ENCODE peak calls at places on chromosome 7, in eight cellular contexts. One of them, this sample, is unnamed. For H3K9me3, the result is how much of the 10 kb centered on the place peaks cover.

GRCh38 chr7:65749518-65749917 is 123.4 kb upstream of the VKORC1L1 start:
- DNase-seq in IMR-90: no peak
- DNase-seq in left ventricle myocardium inferior: no peak
- DNase-seq in transverse colon: no peak
- DNase-seq in PC-3: no peak
- DNase-seq in spleen: no peak
- DNase-seq in SJCRH30: no peak
- DNase-seq in lung: no peak
- DNase-seq in this sample: no peak

GRCh38 chr7:147775564-147775963 is 815.0 kb upstream of the C7orf33 start:
- DNase-seq in IMR-90: no peak
- DNase-seq in left ventricle myocardium inferior: no peak
- DNase-seq in transverse colon: no peak
- DNase-seq in PC-3: no peak
- DNase-seq in spleen: no peak
- DNase-seq in SJCRH30: peak
- DNase-seq in lung: no peak
- DNase-seq in this sample: no peak

GRCh38 chr7:151249034-151249731 is 689 bp upstream of the SMARCD3 start:
- DNase-seq in IMR-90: peak
- DNase-seq in left ventricle myocardium inferior: peak
- DNase-seq in transverse colon: peak
- DNase-seq in PC-3: peak
- DNase-seq in spleen: peak
- DNase-seq in SJCRH30: peak
- DNase-seq in lung: peak
- DNase-seq in this sample: peak

GRCh38 chr7:47572939-47573757 is 8.8 kb downstream of the TNS3 start:
- DNase-seq in IMR-90: no peak
- DNase-seq in left ventricle myocardium inferior: no peak
- DNase-seq in transverse colon: no peak
- DNase-seq in PC-3: no peak
- DNase-seq in spleen: no peak
- DNase-seq in SJCRH30: no peak
- DNase-seq in lung: no peak
- DNase-seq in this sample: no peak

GRCh38 chr7:35185908-35186731 is 67.8 kb downstream of the TBX20 start:
- DNase-seq in IMR-90: peak
- DNase-seq in left ventricle myocardium inferior: peak
- DNase-seq in transverse colon: no peak
- DNase-seq in PC-3: no peak
- DNase-seq in spleen: peak
- DNase-seq in SJCRH30: peak
- DNase-seq in lung: no peak
- DNase-seq in this sample: peak

GRCh38 chr7:132355048-132355447 is 221.2 kb downstream of the PLXNA4 start:
- DNase-seq in IMR-90: no peak
- DNase-seq in left ventricle myocardium inferior: no peak
- DNase-seq in transverse colon: no peak
- DNase-seq in PC-3: no peak
- DNase-seq in spleen: no peak
- DNase-seq in SJCRH30: no peak
- DNase-seq in lung: no peak
- DNase-seq in this sample: no peak

GRCh38 chr7:105354383-105354782 is 34.3 kb downstream of the SRPK2 start:
- DNase-seq in IMR-90: no peak
- DNase-seq in left ventricle myocardium inferior: no peak
- DNase-seq in transverse colon: no peak
- DNase-seq in PC-3: peak
- DNase-seq in spleen: no peak
- DNase-seq in SJCRH30: no peak
- DNase-seq in lung: no peak
- DNase-seq in this sample: no peak

GRCh38 chr7:92025260-92025659 is 84.6 kb downstream of the AKAP9 start:
- DNase-seq in IMR-90: peak
- DNase-seq in left ventricle myocardium inferior: no peak
- DNase-seq in transverse colon: no peak
- DNase-seq in PC-3: peak
- DNase-seq in spleen: no peak
- DNase-seq in SJCRH30: no peak
- DNase-seq in lung: no peak
- DNase-seq in this sample: no peak

GRCh38 chr7:127891854-127892438 is 139.3 kb downstream of the LRRC4 start:
- DNase-seq in IMR-90: no peak
- DNase-seq in left ventricle myocardium inferior: no peak
- DNase-seq in transverse colon: no peak
- DNase-seq in PC-3: no peak
- DNase-seq in spleen: no peak
- DNase-seq in SJCRH30: no peak
- DNase-seq in lung: no peak
- DNase-seq in this sample: no peak

GRCh38 chr7:3067193-3067592 is 23.5 kb upstream of the CARD11 start:
- DNase-seq in IMR-90: no peak
- DNase-seq in left ventricle myocardium inferior: no peak
- DNase-seq in transverse colon: no peak
- DNase-seq in PC-3: no peak
- DNase-seq in spleen: no peak
- DNase-seq in SJCRH30: no peak
- DNase-seq in lung: no peak
- DNase-seq in this sample: no peak

GRCh38 chr7:9201928-9202327 is 768.5 kb downstream of the NXPH1 start:
- DNase-seq in IMR-90: no peak
- DNase-seq in left ventricle myocardium inferior: no peak
- DNase-seq in transverse colon: no peak
- DNase-seq in PC-3: no peak
- DNase-seq in spleen: no peak
- DNase-seq in SJCRH30: no peak
- DNase-seq in lung: no peak
- DNase-seq in this sample: no peak

GRCh38 chr7:50531401-50531906 is 33.8 kb downstream of the DDC start:
- DNase-seq in IMR-90: peak
- DNase-seq in left ventricle myocardium inferior: no peak
- DNase-seq in transverse colon: no peak
- DNase-seq in PC-3: peak
- DNase-seq in spleen: no peak
- DNase-seq in SJCRH30: no peak
- DNase-seq in lung: peak
- DNase-seq in this sample: no peak

GRCh38 chr7:155918720-155919399 is 106.6 kb upstream of the SHH start:
- DNase-seq in IMR-90: peak
- DNase-seq in left ventricle myocardium inferior: peak
- DNase-seq in transverse colon: peak
- DNase-seq in PC-3: peak
- DNase-seq in spleen: no peak
- DNase-seq in SJCRH30: peak
- DNase-seq in lung: peak
- DNase-seq in this sample: no peak

DNA sequence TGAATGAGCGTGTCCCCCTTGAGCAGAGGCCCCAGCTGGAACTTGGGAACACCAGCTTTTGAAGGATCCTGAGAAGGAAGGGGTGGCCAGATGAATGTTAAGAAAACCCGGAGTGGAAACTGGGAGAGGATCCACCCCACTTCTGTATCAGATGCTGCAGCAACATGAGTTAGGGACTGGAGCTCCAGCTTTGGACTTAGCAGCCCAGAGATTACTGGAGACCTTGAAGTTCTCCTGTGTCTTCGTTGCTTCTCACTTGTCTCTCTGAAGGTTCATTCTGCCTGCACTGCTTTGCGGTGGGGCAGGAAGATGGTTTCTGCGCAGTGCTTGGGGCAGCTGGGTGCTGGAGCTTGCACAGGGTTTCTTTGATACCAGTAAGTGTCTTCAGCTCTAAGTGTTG is 9.3 kb downstream of the TMEM248 start:
- DNase-seq in IMR-90: peak
- DNase-seq in left ventricle myocardium inferior: no peak
- DNase-seq in transverse colon: no peak
- DNase-seq in PC-3: peak
- DNase-seq in spleen: no peak
- DNase-seq in SJCRH30: peak
- DNase-seq in lung: no peak
- DNase-seq in this sample: no peak
- H3K9me3 ChIP-seq in IMR-90: under half
- H3K9me3 ChIP-seq in left ventricle myocardium inferior: under half
- H3K9me3 ChIP-seq in transverse colon: under half
- H3K9me3 ChIP-seq in PC-3: under half
- H3K9me3 ChIP-seq in spleen: under half
- H3K9me3 ChIP-seq in SJCRH30: under half
- H3K9me3 ChIP-seq in lung: under half
- H3K9me3 ChIP-seq in this sample: under half

DNA sequence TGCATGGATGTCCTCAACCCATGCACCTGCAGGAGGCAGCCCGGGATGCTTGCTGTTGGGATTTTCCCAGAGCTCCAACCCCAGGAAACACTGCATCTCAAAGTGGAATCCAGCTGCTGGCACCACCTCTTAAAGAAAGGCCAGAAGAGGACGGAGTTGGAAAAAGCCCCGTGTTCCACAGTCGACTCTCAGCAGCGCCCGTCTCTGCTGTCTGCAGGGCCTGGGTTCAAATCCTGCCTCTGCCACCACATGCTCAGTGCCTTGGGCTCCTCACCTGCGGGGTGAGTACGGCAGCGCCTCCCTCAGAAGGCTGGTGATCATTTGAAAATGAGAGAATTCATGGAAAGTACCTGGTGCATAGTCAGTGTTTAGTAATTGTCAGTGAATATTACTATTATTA is 65.6 kb upstream of the ZNF716 start:
- DNase-seq in IMR-90: no peak
- DNase-seq in left ventricle myocardium inferior: no peak
- DNase-seq in transverse colon: no peak
- DNase-seq in PC-3: no peak
- DNase-seq in spleen: peak
- DNase-seq in SJCRH30: no peak
- DNase-seq in lung: no peak
- DNase-seq in this sample: no peak
- H3K9me3 ChIP-seq in IMR-90: under half
- H3K9me3 ChIP-seq in left ventricle myocardium inferior: under half
- H3K9me3 ChIP-seq in transverse colon: under half
- H3K9me3 ChIP-seq in PC-3: under half
- H3K9me3 ChIP-seq in spleen: half or more
- H3K9me3 ChIP-seq in SJCRH30: under half
- H3K9me3 ChIP-seq in lung: under half
- H3K9me3 ChIP-seq in this sample: under half

DNA sequence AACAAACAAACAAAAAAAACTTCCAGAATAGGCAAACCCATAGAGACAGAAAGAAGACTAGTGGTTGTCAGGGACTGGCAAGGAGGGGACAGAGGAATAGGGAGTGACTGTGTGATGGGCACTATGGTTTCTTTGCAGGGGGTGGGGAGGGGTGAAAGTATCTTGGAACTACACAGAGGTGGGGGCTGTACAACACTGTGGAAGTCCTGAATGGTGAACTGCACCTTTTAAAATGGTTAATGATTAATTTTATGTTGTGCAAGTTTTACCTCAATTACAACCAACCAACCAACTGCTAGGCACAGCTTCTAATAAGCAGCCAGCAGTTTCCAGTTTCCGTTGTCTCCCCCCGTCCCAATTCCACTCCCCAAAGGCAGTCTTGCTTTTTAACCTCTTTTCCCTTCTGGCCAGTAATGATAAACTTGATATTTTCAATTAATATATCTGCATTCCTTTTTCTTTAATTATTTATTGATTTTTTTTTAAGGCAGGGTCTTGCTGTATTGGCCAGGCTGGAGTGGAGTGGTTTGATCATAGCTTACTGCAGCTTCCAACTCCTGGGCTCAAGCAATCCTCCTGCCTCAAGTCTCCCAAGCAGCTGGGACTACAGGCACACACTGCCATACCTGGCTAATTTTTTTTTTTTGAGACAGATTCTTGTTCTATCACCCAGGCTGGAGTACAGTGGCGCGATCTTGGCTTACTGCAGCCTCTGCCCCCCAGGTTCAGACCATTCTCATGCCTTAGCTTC is 46.8 kb downstream of the HIP1 start:
- DNase-seq in IMR-90: no peak
- DNase-seq in left ventricle myocardium inferior: no peak
- DNase-seq in transverse colon: no peak
- DNase-seq in PC-3: no peak
- DNase-seq in spleen: peak
- DNase-seq in SJCRH30: no peak
- DNase-seq in lung: no peak
- DNase-seq in this sample: no peak
- H3K9me3 ChIP-seq in IMR-90: under half
- H3K9me3 ChIP-seq in left ventricle myocardium inferior: under half
- H3K9me3 ChIP-seq in transverse colon: under half
- H3K9me3 ChIP-seq in PC-3: under half
- H3K9me3 ChIP-seq in spleen: under half
- H3K9me3 ChIP-seq in SJCRH30: under half
- H3K9me3 ChIP-seq in lung: under half
- H3K9me3 ChIP-seq in this sample: under half

DNA sequence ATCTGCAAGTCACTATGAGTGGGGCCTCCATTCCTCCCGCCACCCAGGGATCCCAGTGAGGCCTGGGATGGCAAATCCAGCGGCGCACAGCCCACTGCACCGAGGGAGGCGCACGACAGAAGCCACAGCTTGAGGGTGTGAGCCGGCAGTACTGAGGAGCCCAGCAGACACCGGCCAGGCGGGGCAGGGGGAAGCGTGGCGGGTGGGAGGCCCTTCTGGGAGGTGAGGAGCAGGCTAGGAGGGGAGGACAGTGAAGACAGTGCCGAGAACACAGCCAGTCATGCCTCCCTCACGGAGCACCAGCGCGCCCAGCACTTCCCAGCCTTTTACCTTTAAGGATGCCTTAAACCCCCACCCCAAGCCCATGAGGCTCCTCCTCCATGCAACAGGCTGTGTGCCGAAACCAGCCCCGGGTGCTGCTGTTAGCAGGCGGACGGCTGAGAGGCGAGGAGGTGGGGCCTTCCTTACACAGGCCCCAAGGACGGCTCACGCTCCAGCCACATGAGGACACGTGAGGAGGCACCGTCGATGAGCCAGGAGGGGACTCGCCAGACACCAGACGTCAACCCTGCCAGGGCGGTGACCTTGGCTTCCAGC is 258.5 kb downstream of the PTPRN2 start:
- DNase-seq in IMR-90: no peak
- DNase-seq in left ventricle myocardium inferior: no peak
- DNase-seq in transverse colon: no peak
- DNase-seq in PC-3: no peak
- DNase-seq in spleen: peak
- DNase-seq in SJCRH30: no peak
- DNase-seq in lung: no peak
- DNase-seq in this sample: no peak
- H3K9me3 ChIP-seq in IMR-90: half or more
- H3K9me3 ChIP-seq in left ventricle myocardium inferior: under half
- H3K9me3 ChIP-seq in transverse colon: under half
- H3K9me3 ChIP-seq in PC-3: under half
- H3K9me3 ChIP-seq in spleen: under half
- H3K9me3 ChIP-seq in SJCRH30: under half
- H3K9me3 ChIP-seq in lung: under half
- H3K9me3 ChIP-seq in this sample: under half

GRCh38 chr7:15236958-15237357 is 324.9 kb downstream of the AGMO start:
- DNase-seq in IMR-90: no peak
- DNase-seq in left ventricle myocardium inferior: no peak
- DNase-seq in transverse colon: no peak
- DNase-seq in PC-3: no peak
- DNase-seq in spleen: no peak
- DNase-seq in SJCRH30: no peak
- DNase-seq in lung: no peak
- DNase-seq in this sample: no peak
- H3K9me3 ChIP-seq in IMR-90: under half
- H3K9me3 ChIP-seq in left ventricle myocardium inferior: under half
- H3K9me3 ChIP-seq in transverse colon: under half
- H3K9me3 ChIP-seq in PC-3: under half
- H3K9me3 ChIP-seq in spleen: under half
- H3K9me3 ChIP-seq in SJCRH30: under half
- H3K9me3 ChIP-seq in lung: under half
- H3K9me3 ChIP-seq in this sample: under half

GRCh38 chr7:153588596-153588995 is 463.6 kb upstream of the DPP6 start:
- DNase-seq in IMR-90: no peak
- DNase-seq in left ventricle myocardium inferior: no peak
- DNase-seq in transverse colon: no peak
- DNase-seq in PC-3: no peak
- DNase-seq in spleen: no peak
- DNase-seq in SJCRH30: no peak
- DNase-seq in lung: no peak
- DNase-seq in this sample: no peak
- H3K9me3 ChIP-seq in IMR-90: under half
- H3K9me3 ChIP-seq in left ventricle myocardium inferior: under half
- H3K9me3 ChIP-seq in transverse colon: under half
- H3K9me3 ChIP-seq in PC-3: under half
- H3K9me3 ChIP-seq in spleen: under half
- H3K9me3 ChIP-seq in SJCRH30: under half
- H3K9me3 ChIP-seq in lung: under half
- H3K9me3 ChIP-seq in this sample: under half

This sample was measured in psoas muscle.